ENCODE peak calls at places on chromosome 13, in five cellular contexts. W, D, H, Q and E are unnamed samples.

GRCh38 chr13:31773538-31773937 is 34.2 kb downstream of the RXFP2 start:
- DNase-seq in W (no peak), H (no peak), D (no peak), Q (no peak), E (no peak)

GRCh38 chr13:39012608-39013007 is 22.0 kb upstream of the STOML3 start:
- DNase-seq in H (no peak), D (no peak), Q (peak), W (no peak), E (peak)

GRCh38 chr13:114125589-114125988 is 6.8 kb downstream of the RASA3 start:
- DNase-seq in H (no peak), W (no peak), D (no peak), Q (no peak), E (no peak)

GRCh38 chr13:31067416-31068118 is 94.1 kb downstream of the HSPH1 start:
- DNase-seq in W (no peak), Q (no peak), H (no peak), D (no peak), E (no peak)

GRCh38 chr13:51560336-51560735 is 23.9 kb upstream of the WDFY2 start:
- DNase-seq in Q (no peak), H (no peak), W (peak), D (no peak), E (no peak)

GRCh38 chr13:95524270-95524901 is 28.1 kb upstream of the CLDN10 start:
- DNase-seq in H (no peak), D (no peak), W (peak), Q (no peak), E (no peak)

GRCh38 chr13:76266566-76266965 is 619.6 kb downstream of the KCTD12 start:
- DNase-seq in H (no peak), D (no peak), W (no peak), Q (no peak), E (no peak)

GRCh38 chr13:30058429-30058828 is 208.0 kb upstream of the UBL3 start:
- DNase-seq in Q (no peak), D (no peak), H (no peak), W (no peak), E (no peak)

GRCh38 chr13:39600766-39601165 is 2.2 kb downstream of the LHFPL6 start:
- DNase-seq in W (no peak), Q (peak), H (no peak), D (no peak), E (no peak)

GRCh38 chr13:98366959-98367358 is 189.9 kb upstream of the RNF113B start:
- DNase-seq in W (no peak), H (no peak), D (no peak), Q (no peak), E (no peak)

GRCh38 chr13:33323766-33324525 is 38.4 kb upstream of the STARD13 start:
- DNase-seq in W (no peak), H (no peak), Q (no peak), D (no peak), E (no peak)

GRCh38 chr13:51825165-51825592 is 19.8 kb downstream of the TMEM272 start:
- DNase-seq in Q (no peak), W (peak), H (no peak), D (no peak), E (no peak)

GRCh38 chr13:36131931-36132297 is 732 bp upstream of the DCLK1 start:
- DNase-seq in Q (no peak), W (no peak), H (no peak), D (peak), E (no peak)

GRCh38 chr13:65605386-65605785 is 1624.8 kb downstream of the PCDH9 start:
- DNase-seq in D (no peak), Q (no peak), W (no peak), H (no peak), E (no peak)

GRCh38 chr13:55439450-55439849 is 1701.3 kb upstream of the PRR20A start:
- DNase-seq in D (no peak), H (no peak), W (no peak), Q (no peak), E (no peak)

GRCh38 chr13:40141859-40142555 is 486.5 kb downstream of the COG6 start:
- DNase-seq in H (no peak), W (no peak), Q (no peak), D (no peak), E (no peak)

GRCh38 chr13:43994999-43995859 is 115.5 kb downstream of the LACC1 start:
- DNase-seq in H (no peak), Q (no peak), W (no peak), D (no peak), E (no peak)

GRCh38 chr13:26946675-26947342 is 186.2 kb upstream of the GPR12 start:
- DNase-seq in W (peak), D (no peak), Q (no peak), H (no peak), E (no peak)

GRCh38 chr13:95745752-95746151 is 68.8 kb downstream of the DNAJC3 start:
- DNase-seq in D (no peak), Q (no peak), W (no peak), H (no peak), E (no peak)

GRCh38 chr13:32938907-32939306 is 77.3 kb upstream of the KL start:
- DNase-seq in W (no peak), H (no peak), D (no peak), Q (no peak), E (no peak)

GRCh38 chr13:112055417-112056206 is 11.3 kb upstream of the SOX1 start:
- DNase-seq in W (no peak), D (no peak), Q (peak), H (no peak), E (no peak)

GRCh38 chr13:40994581-40995230 is 24.4 kb downstream of the ELF1 start:
- DNase-seq in Q (no peak), H (no peak), W (no peak), D (no peak), E (no peak)

GRCh38 chr13:51585234-51585672 is 991 bp downstream of the WDFY2 start:
- DNase-seq in Q (no peak), H (no peak), D (no peak), W (peak), E (no peak)

GRCh38 chr13:109351236-109351635 is 435.1 kb downstream of the IRS2 start:
- DNase-seq in W (no peak), Q (no peak), D (no peak), H (no peak), E (no peak)

GRCh38 chr13:53191091-53191490 is 162.5 kb downstream of the OLFM4 start:
- DNase-seq in D (no peak), W (no peak), Q (no peak), H (no peak), E (no peak)

GRCh38 chr13:51523082-51523518 is 61.2 kb upstream of the WDFY2 start:
- DNase-seq in W (peak), D (peak), H (no peak), Q (no peak), E (no peak)

GRCh38 chr13:76887070-76887563 is 912 bp upstream of the KCTD12 start:
- DNase-seq in D (no peak), H (no peak), W (no peak), Q (peak), E (peak)

GRCh38 chr13:36924001-36924400 is 4.0 kb upstream of the SMAD9 start:
- DNase-seq in Q (no peak), W (no peak), H (no peak), D (no peak), E (no peak)

GRCh38 chr13:79037197-79037596 is 368.9 kb downstream of the RBM26 start:
- DNase-seq in D (no peak), W (no peak), Q (peak), H (no peak), E (no peak)

GRCh38 chr13:113051641-113052040 is 54.0 kb upstream of the F7 start:
- DNase-seq in Q (no peak), W (no peak), H (no peak), D (no peak), E (peak)

GRCh38 chr13:39596176-39596575 is 6.8 kb downstream of the LHFPL6 start:
- DNase-seq in W (no peak), D (no peak), H (no peak), Q (no peak), E (no peak)

GRCh38 chr13:31192306-31192705 is 7.5 kb upstream of the B3GLCT start:
- DNase-seq in Q (no peak), W (no peak), H (no peak), D (no peak), E (no peak)

GRCh38 chr13:52739468-52740071 is at the start of gene CNMD:
- DNase-seq in H (no peak), Q (peak), W (no peak), D (no peak), E (peak)

GRCh38 chr13:94713556-94714182 is 1.3 kb upstream of the SOX21 start:
- DNase-seq in W (no peak), D (no peak), Q (no peak), H (no peak), E (peak)

GRCh38 chr13:24165746-24166145 is 5.2 kb downstream of the SPATA13 start:
- DNase-seq in D (no peak), H (no peak), Q (no peak), W (no peak), E (no peak)

GRCh38 chr13:82165396-82166174 is 1716.7 kb downstream of the SLITRK1 start:
- DNase-seq in D (no peak), W (no peak), H (no peak), Q (peak), E (no peak)

DNA sequence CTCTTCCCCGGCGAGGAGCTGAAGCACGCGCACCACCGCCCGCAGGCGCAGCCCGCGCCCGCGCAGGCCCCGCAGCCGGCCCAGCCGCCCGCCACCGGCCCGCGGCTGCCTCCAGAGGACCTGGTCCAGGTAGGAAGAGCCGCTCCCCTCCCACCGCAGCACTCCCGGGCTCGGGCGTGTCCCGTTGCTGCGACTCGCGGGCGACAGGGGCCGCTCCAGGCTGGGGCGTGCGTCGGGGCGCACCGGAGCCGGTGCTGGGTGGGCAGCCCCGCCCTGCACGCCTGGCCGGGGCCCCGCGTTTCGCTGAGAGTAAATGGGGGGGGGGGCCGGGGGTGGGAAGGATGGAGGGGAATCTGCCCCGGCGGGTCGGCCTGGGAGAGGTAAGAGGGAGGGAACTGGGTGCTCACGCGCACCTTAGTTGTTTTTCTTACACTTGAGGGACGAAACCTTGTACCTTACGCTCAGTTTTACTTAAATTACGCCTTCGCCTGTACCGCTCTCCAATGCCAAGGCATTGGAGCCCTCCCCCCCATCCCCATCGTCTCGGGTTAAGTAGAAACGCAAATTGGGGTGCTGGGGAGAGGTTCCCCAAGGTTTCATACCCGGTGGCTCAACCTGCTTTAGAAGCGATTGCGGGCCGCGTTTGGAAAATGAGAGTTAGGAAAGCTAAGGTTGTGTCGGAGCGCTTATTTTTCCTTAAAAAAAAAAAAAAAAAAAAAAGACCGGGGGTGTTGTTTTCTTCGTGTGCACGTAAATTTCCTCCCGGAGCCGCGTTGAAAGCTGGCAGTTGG is 850 bp downstream of the KLF5 start:
- DNase-seq in D (no peak), Q (peak), W (no peak), H (no peak), E (peak)
- TF ChIP-seq CTCF in D (no peak), Q (no peak), W (no peak), H (no peak), E (no peak)

GRCh38 chr13:99983401-99984133 is 2.0 kb downstream of the ZIC2 start:
- DNase-seq in W (no peak), H (no peak), D (no peak), Q (no peak), E (peak)

GRCh38 chr13:99981115-99982020 is at the start of gene ZIC2:
- DNase-seq in Q (peak), D (no peak), W (no peak), H (peak), E (peak)

GRCh38 chr13:99980201-99981114 is 1.1 kb upstream of the ZIC2 start:
- DNase-seq in H (peak), D (no peak), W (no peak), Q (peak), E (peak)

GRCh38 chr13:99982741-99983400 is 1.3 kb downstream of the ZIC2 start:
- DNase-seq in W (no peak), D (no peak), H (no peak), Q (no peak), E (peak)

DNA sequence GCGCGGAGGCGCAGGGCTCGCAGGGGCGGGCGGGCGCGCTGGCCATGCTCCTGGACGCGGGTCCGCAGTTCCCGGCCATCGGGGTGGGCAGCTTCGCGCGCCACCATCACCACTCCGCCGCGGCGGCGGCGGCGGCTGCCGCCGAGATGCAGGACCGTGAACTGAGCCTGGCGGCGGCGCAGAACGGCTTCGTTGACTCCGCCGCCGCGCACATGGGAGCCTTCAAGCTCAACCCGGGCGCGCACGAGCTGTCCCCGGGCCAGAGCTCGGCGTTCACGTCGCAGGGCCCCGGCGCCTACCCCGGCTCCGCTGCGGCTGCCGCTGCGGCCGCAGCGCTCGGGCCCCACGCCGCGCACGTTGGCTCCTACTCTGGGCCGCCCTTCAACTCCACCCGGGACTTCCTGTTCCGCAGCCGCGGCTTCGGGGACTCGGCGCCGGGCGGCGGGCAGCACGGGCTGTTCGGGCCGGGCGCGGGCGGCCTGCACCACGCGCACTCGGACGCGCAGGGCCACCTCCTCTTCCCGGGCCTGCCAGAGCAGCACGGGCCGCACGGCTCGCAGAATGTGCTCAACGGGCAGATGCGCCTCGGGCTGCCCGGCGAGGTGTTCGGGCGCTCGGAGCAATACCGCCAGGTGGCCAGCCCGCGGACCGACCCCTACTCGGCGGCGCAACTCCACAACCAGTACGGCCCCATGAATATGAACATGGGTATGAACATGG is 597 bp downstream of the ZIC2 start:
- DNase-seq in W (no peak), D (no peak), Q (no peak), H (no peak), E (peak)
- TF ChIP-seq CTCF in W (no peak), D (no peak), Q (no peak), H (no peak), E (no peak)

DNA sequence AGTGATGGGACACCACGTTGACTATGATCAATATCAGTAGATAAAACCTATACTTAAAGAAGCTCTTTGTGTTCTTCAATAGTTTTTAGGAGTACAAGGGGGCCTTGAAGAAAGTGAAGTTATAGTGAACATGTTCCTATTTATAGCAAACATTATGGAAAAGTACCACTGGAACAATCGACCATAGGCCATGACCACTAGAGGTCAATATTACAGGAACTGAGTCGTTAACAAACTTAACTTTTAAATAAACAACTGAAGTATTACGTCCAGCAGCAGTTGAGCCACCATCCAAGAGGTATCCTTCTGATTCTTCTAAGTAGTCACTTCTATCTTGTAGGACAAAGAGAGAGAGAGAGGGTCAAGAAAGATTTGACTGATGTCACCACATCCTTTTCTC is 391.0 kb upstream of the SLITRK5 start:
- DNase-seq in Q (no peak), D (no peak), W (no peak), H (no peak), E (no peak)
- TF ChIP-seq CTCF in Q (no peak), D (no peak), W (no peak), H (no peak), E (no peak)

GRCh38 chr13:71290963-71291937 is 575.8 kb downstream of the DACH1 start:
- DNase-seq in W (peak), Q (no peak), D (peak), H (peak), E (no peak)

GRCh38 chr13:71285700-71286099 is 581.3 kb downstream of the DACH1 start:
- DNase-seq in Q (no peak), W (no peak), H (peak), D (no peak), E (no peak)
- TF ChIP-seq CTCF in Q (no peak), W (no peak), H (no peak), D (no peak), E (no peak)